ENCODE peak calls at places on chromosomes 7 and 10, in ten cellular contexts. N is fibroblast of lung; O is GM12865; B is coronary artery; S is psoas muscle; T is activated CD8-positive, alpha-beta T cell treated with anti-CD3 and anti-CD28 coated beads for 36 hours; G is PC-9; E is ovary; F is AG04450; L is lower leg skin. X is an unnamed sample.

GRCh38 chr10:85986777-85987176 is 379.8 kb downstream of the GRID1 start:
- DNase-seq in F (no peak), N (no peak), O (no peak), E (no peak), S (no peak), T (no peak), G (no peak), L (no peak), B (no peak), X (no peak)

GRCh38 chr7:91628742-91629141 is 251.8 kb downstream of the MTERF1 start:
- DNase-seq in L (no peak), F (no peak), E (no peak), S (no peak), B (no peak), G (no peak), T (no peak), N (no peak), O (no peak), X (no peak)

GRCh38 chr7:22653981-22654380 is 73.0 kb upstream of the IL6 start:
- DNase-seq in N (no peak), O (no peak), F (no peak), E (no peak), T (no peak), S (no peak), B (no peak), L (no peak), G (no peak), X (no peak)

GRCh38 chr7:55230014-55230413 is 135.1 kb upstream of the LANCL2 start:
- DNase-seq in L (no peak), B (no peak), S (no peak), G (no peak), E (no peak), O (no peak), F (no peak), N (no peak), T (no peak), X (no peak)

GRCh38 chr7:157010588-157011332 is at the start of gene MNX1:
- DNase-seq in B (no peak), O (peak), E (no peak), N (no peak), S (peak), L (no peak), T (peak), G (peak), F (no peak), X (peak)

GRCh38 chr7:46603780-46604725 is 683.0 kb upstream of the IGFBP3 start:
- DNase-seq in O (no peak), G (no peak), B (peak), N (peak), L (peak), T (no peak), S (peak), F (no peak), E (peak), X (no peak)

GRCh38 chr7:55235115-55235514 is 130.0 kb upstream of the LANCL2 start:
- DNase-seq in B (no peak), T (no peak), L (no peak), N (no peak), S (no peak), E (no peak), F (no peak), O (peak), G (no peak), X (no peak)

GRCh38 chr7:101066141-101066857 is 19.0 kb upstream of the TRIM56 start:
- DNase-seq in S (no peak), L (no peak), B (no peak), T (no peak), O (no peak), E (no peak), F (no peak), G (no peak), N (no peak), X (no peak)

GRCh38 chr7:115097175-115097671 is 175.3 kb downstream of the MDFIC start:
- DNase-seq in N (peak), F (peak), S (no peak), G (peak), T (no peak), B (no peak), O (no peak), L (no peak), E (no peak), X (no peak)

GRCh38 chr7:25656581-25657026 is 428.3 kb upstream of the NPVF start:
- DNase-seq in N (peak), E (no peak), S (no peak), T (no peak), B (no peak), O (no peak), G (no peak), F (no peak), L (no peak), X (no peak)

GRCh38 chr7:149723082-149723767 is 50.2 kb downstream of the ZNF467 start:
- DNase-seq in T (no peak), F (no peak), E (no peak), O (no peak), B (peak), N (no peak), S (no peak), G (no peak), L (no peak), X (no peak)

GRCh38 chr10:92572362-92573090 is 1.4 kb downstream of the IDE start:
- DNase-seq in G (no peak), S (no peak), N (no peak), O (no peak), B (no peak), E (no peak), L (no peak), T (no peak), F (no peak), X (no peak)

GRCh38 chr10:31100176-31100575 is 68.5 kb upstream of the ZNF438 start:
- DNase-seq in L (no peak), F (no peak), G (no peak), E (no peak), B (no peak), N (no peak), S (no peak), T (no peak), O (no peak), X (no peak)

GRCh38 chr10:132882481-132882951 is 59.9 kb downstream of the CFAP46 start:
- DNase-seq in N (no peak), B (no peak), L (peak), T (no peak), G (no peak), E (no peak), O (no peak), S (peak), F (no peak), X (no peak)

GRCh38 chr7:157813741-157814661 is 477.2 kb downstream of the DNAJB6 start:
- DNase-seq in B (no peak), G (no peak), N (no peak), L (no peak), T (no peak), E (no peak), F (no peak), O (no peak), S (no peak), X (no peak)

GRCh38 chr10:28095791-28096367 is 97.0 kb upstream of the ODAD2 start:
- DNase-seq in N (no peak), O (no peak), S (no peak), L (no peak), F (no peak), G (no peak), B (no peak), T (no peak), E (no peak), X (no peak)

GRCh38 chr10:122296363-122297120 is 25.4 kb downstream of the BTBD16 start:
- DNase-seq in B (peak), G (no peak), O (peak), N (no peak), F (no peak), T (no peak), S (no peak), E (no peak), L (no peak), X (no peak)

GRCh38 chr10:69457771-69458237 is 6.5 kb downstream of the TSPAN15 start:
- DNase-seq in G (no peak), F (no peak), L (no peak), N (no peak), T (no peak), S (no peak), E (no peak), O (no peak), B (no peak), X (no peak)

GRCh38 chr7:82805527-82805960 is 357.1 kb downstream of the PCLO start:
- DNase-seq in T (no peak), N (peak), O (no peak), E (no peak), L (no peak), B (no peak), G (peak), S (no peak), F (peak), X (no peak)

GRCh38 chr10:101066890-101067355 is 5.1 kb downstream of the KAZALD1 start:
- DNase-seq in N (no peak), G (no peak), F (no peak), T (no peak), S (no peak), O (no peak), E (peak), L (no peak), B (no peak), X (no peak)

GRCh38 chr7:47375590-47375989 is 206.3 kb downstream of the TNS3 start:
- DNase-seq in T (no peak), B (no peak), O (no peak), G (no peak), F (no peak), L (peak), N (no peak), E (no peak), S (peak), X (no peak)

GRCh38 chr7:92466682-92467081 is 11.1 kb downstream of the ERVW-1 start:
- DNase-seq in E (no peak), O (no peak), F (no peak), L (no peak), T (no peak), S (no peak), N (no peak), G (peak), B (no peak), X (no peak)

GRCh38 chr7:57415730-57416129 is 34.2 kb upstream of the ZNF716 start:
- DNase-seq in L (peak), N (no peak), O (no peak), F (no peak), E (no peak), S (no peak), B (peak), G (no peak), T (no peak), X (no peak)

GRCh38 chr7:107879400-107880035 is 11.5 kb upstream of the DLD start:
- DNase-seq in N (peak), G (peak), L (no peak), T (peak), E (no peak), F (no peak), O (peak), B (no peak), S (no peak), X (peak)

GRCh38 chr7:44046321-44047061 is 2.0 kb downstream of the DBNL start:
- DNase-seq in N (no peak), B (peak), L (peak), S (peak), G (peak), E (no peak), O (peak), F (no peak), T (peak), X (no peak)

GRCh38 chr7:128791968-128792319 is at the start of gene CCDC136:
- DNase-seq in E (no peak), F (no peak), N (no peak), B (no peak), O (no peak), L (peak), T (no peak), G (no peak), S (no peak), X (no peak)

GRCh38 chr7:103991406-103991805 is 1.9 kb upstream of the RELN start:
- DNase-seq in B (no peak), G (no peak), F (no peak), O (no peak), L (no peak), E (no peak), N (no peak), S (no peak), T (no peak), X (no peak)

GRCh38 chr10:49397036-49397999 is 1.4 kb upstream of the DRGX start:
- DNase-seq in N (no peak), O (no peak), F (no peak), L (peak), E (no peak), G (no peak), B (peak), S (no peak), T (peak), X (peak)

GRCh38 chr10:77692782-77693181 is 55.2 kb upstream of the KCNMA1 start:
- DNase-seq in T (no peak), L (peak), E (no peak), N (peak), B (no peak), S (no peak), F (peak), O (no peak), G (no peak), X (no peak)

GRCh38 chr10:132713421-132714095 is 72.4 kb downstream of the NKX6-2 start:
- DNase-seq in G (no peak), T (no peak), S (peak), E (no peak), F (no peak), L (peak), B (no peak), N (no peak), O (no peak), X (no peak)

GRCh38 chr7:139699640-139700504 is 77.9 kb downstream of the HIPK2 start:
- DNase-seq in L (no peak), F (no peak), N (no peak), S (no peak), E (no peak), T (peak), G (no peak), O (peak), B (no peak), X (no peak)

GRCh38 chr7:81664304-81664703 is 105.5 kb downstream of the HGF start:
- DNase-seq in E (no peak), O (no peak), B (no peak), F (no peak), N (no peak), S (no peak), T (no peak), G (no peak), L (no peak), X (no peak)

DNA sequence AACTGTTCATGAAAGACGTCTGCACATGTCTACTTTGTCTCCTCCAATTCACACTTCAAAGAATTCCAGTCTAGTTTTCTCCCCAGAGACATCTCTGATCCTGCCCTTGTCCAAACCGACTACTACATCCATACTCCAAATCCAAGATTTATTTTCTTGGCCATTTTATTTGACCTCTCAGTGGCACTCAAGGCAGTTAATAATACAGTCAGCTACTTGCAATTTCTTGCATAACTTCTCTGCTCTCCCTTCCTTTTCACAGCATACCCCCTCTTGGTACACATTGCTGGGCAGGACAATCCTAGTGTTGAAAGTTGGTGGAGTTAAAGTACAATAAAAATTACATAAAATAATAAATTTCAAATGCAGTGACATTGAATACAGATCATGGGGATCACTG is 170.9 kb upstream of the INHBA start:
- DNase-seq in S (no peak), O (no peak), N (no peak), F (no peak), B (no peak), G (no peak), L (no peak), T (no peak), E (no peak), X (no peak)
- TF ChIP-seq CTCF in S (no peak), O (no peak), N (no peak), F (no peak), B (no peak), G (no peak), L (no peak), T (no peak), E (no peak), X (no peak)

GRCh38 chr7:24475573-24475972 is 97.7 kb upstream of the PALS2 start:
- DNase-seq in F (no peak), E (no peak), S (no peak), B (no peak), N (no peak), T (no peak), G (no peak), L (no peak), O (no peak), X (no peak)
- TF ChIP-seq CTCF in F (no peak), E (no peak), S (no peak), B (no peak), N (no peak), T (no peak), G (no peak), L (no peak), O (no peak), X (no peak)

DNA sequence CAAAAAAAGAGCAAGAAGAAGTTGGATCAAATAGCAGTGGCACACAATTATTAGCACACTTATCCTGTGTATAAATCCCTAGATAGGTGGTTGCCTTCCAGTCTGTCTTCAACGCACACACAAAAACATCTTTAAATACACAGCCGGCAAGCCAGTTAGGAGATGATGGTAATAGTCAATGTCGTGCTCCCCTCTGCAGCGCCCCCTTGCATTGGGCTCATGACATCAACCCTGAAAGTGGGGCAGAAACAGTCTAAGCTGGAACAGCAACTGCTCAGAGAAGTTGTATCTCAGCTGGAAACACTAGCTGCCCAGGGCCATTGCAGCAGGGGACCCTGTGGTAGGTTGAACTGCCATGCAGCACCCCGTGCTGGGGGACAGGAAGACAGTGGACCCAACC is 179.5 kb upstream of the YAE1 start:
- DNase-seq in G (no peak), N (no peak), B (no peak), T (no peak), O (no peak), E (no peak), F (no peak), S (no peak), L (no peak), X (no peak)
- TF ChIP-seq CTCF in G (no peak), N (no peak), B (no peak), T (no peak), O (no peak), E (no peak), F (no peak), S (no peak), L (no peak), X (no peak)

GRCh38 chr7:150895809-150896208 is 43.5 kb downstream of the AOC1 start:
- DNase-seq in L (no peak), N (no peak), T (no peak), E (no peak), G (peak), O (peak), S (no peak), F (no peak), B (no peak), X (no peak)
- TF ChIP-seq CTCF in L (no peak), N (no peak), T (no peak), E (no peak), G (no peak), O (no peak), S (no peak), F (no peak), B (no peak), X (no peak)

GRCh38 chr7:6718124-6718523 is 11.4 kb upstream of the ZNF12 start:
- DNase-seq in E (no peak), S (no peak), O (no peak), N (no peak), G (no peak), F (no peak), L (no peak), B (no peak), T (no peak), X (no peak)
- TF ChIP-seq CTCF in E (no peak), S (no peak), O (peak), N (no peak), G (peak), F (no peak), L (no peak), B (no peak), T (no peak), X (no peak)

GRCh38 chr10:9311702-9312499 is 1257.4 kb downstream of the GATA3 start:
- DNase-seq in E (no peak), F (no peak), G (no peak), B (no peak), O (no peak), T (no peak), S (no peak), L (no peak), N (no peak), X (no peak)
- TF ChIP-seq CTCF in E (no peak), F (peak), G (no peak), B (no peak), O (peak), T (no peak), S (no peak), L (no peak), N (peak), X (peak)

GRCh38 chr7:23863209-23863798 is 153.3 kb downstream of the STK31 start:
- DNase-seq in B (no peak), G (peak), O (peak), S (no peak), L (no peak), N (peak), E (no peak), F (peak), T (peak), X (no peak)
- TF ChIP-seq CTCF in B (no peak), G (peak), O (peak), S (peak), L (no peak), N (peak), E (no peak), F (peak), T (peak), X (peak)

DNA sequence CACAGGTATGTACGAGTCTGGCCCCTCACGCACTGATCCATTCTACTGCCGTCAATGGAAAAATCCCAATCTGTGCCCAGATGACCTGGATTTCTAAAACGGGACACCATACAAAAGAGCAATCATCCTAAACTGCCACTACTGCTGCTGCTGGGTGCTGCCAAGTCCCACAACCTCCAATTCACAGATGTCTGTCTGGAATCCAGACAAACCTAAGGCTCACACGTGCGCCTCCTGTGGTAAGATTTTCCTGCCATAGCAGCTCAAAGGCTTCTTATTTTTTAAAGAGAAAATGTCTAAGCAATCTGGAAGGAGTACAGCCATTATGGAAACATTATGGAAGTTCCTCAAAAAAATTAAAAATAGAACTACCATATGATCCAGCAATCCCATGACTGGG is 40.9 kb downstream of the JCAD start:
- DNase-seq in L (no peak), N (no peak), S (no peak), T (no peak), F (no peak), O (no peak), E (no peak), G (no peak), B (no peak), X (no peak)
- TF ChIP-seq CTCF in L (no peak), N (no peak), S (no peak), T (no peak), F (no peak), O (no peak), E (no peak), G (no peak), B (no peak), X (no peak)

GRCh38 chr10:96431211-96431970 is 72.6 kb upstream of the OPALIN start:
- DNase-seq in S (no peak), N (no peak), F (no peak), G (no peak), B (no peak), O (no peak), T (no peak), E (no peak), L (peak), X (no peak)
- TF ChIP-seq CTCF in S (no peak), N (no peak), F (no peak), G (no peak), B (no peak), O (no peak), T (no peak), E (no peak), L (no peak), X (no peak)

GRCh38 chr10:63887600-63888396 is 366.6 kb downstream of the REEP3 start:
- DNase-seq in N (no peak), B (no peak), L (no peak), O (no peak), E (no peak), S (no peak), G (no peak), T (no peak), F (no peak), X (no peak)

GRCh38 chr10:63885159-63885558 is 364.0 kb downstream of the REEP3 start:
- DNase-seq in N (no peak), T (no peak), B (no peak), E (no peak), O (no peak), L (no peak), S (no peak), G (no peak), F (no peak), X (no peak)

GRCh38 chr10:63886281-63887025 is 365.3 kb downstream of the REEP3 start:
- DNase-seq in G (no peak), E (no peak), O (no peak), L (no peak), F (no peak), T (no peak), B (no peak), N (no peak), S (no peak), X (no peak)

GRCh38 chr10:63889756-63890155 is 368.6 kb downstream of the REEP3 start:
- DNase-seq in S (no peak), T (no peak), E (no peak), N (no peak), B (no peak), G (no peak), L (no peak), F (no peak), O (no peak), X (no peak)

GRCh38 chr10:63887026-63887589 is 365.9 kb downstream of the REEP3 start:
- DNase-seq in E (no peak), S (no peak), L (no peak), O (no peak), B (no peak), T (no peak), F (no peak), N (no peak), G (no peak), X (peak)
- TF ChIP-seq CTCF in E (no peak), S (no peak), L (no peak), O (no peak), B (no peak), T (no peak), F (peak), N (no peak), G (no peak), X (no peak)